ENCODE peak calls at places on chromosomes 2 and 18, in six cellular contexts. P is GM12865, J is HS-5, I is GM10248, Z is NCI-H2081, D is Kasumi-1. W is an unnamed sample.

GRCh38 chr2:68157002-68157401 is 686 bp upstream of the PNO1 start:
- DNase-seq in P (no peak), J (no peak), I (no peak), Z (no peak), D (no peak), W (peak; percentile 54)

GRCh38 chr2:161913865-161914264 is 160.2 kb downstream of the DPP4 start:
- DNase-seq in P (no peak), J (peak; percentile 71), I (no peak), Z (no peak), D (no peak), W (peak; percentile 21)

GRCh38 chr2:161208527-161209139 is 48.4 kb downstream of the TANK start:
- DNase-seq in P (peak; percentile 11), J (peak; percentile 65), I (no peak), Z (no peak), D (no peak), W (peak; percentile 54)

GRCh38 chr2:65417509-65418085 is 14.8 kb downstream of the SPRED2 start:
- DNase-seq in P (no peak), J (no peak), I (no peak), Z (no peak), D (no peak), W (no peak)

GRCh38 chr2:195932-196331 is 67.9 kb downstream of the SH3YL1 start:
- DNase-seq in P (no peak), J (no peak), I (no peak), Z (no peak), D (no peak), W (no peak)

GRCh38 chr2:240127351-240127750 is 8.8 kb downstream of the COPS9 start:
- DNase-seq in P (no peak), J (no peak), I (no peak), Z (no peak), D (no peak), W (no peak)

GRCh38 chr2:128436498-128437180 is 118.0 kb upstream of the HS6ST1 start:
- DNase-seq in P (no peak), J (no peak), I (no peak), Z (no peak), D (no peak), W (no peak)

GRCh38 chr2:189951791-189952535 is 110.6 kb downstream of the MSTN start:
- DNase-seq in P (peak; percentile 62), J (no peak), I (no peak), Z (no peak), D (no peak), W (no peak)

GRCh38 chr2:8454797-8455196 is 227.1 kb upstream of the ID2 start:
- DNase-seq in P (no peak), J (no peak), I (no peak), Z (no peak), D (no peak), W (peak; percentile 73)

GRCh38 chr18:23887493-23887892 is 127.1 kb upstream of the TTC39C start:
- DNase-seq in P (no peak), J (no peak), I (no peak), Z (peak; percentile 74), D (no peak), W (no peak)

GRCh38 chr2:100291152-100291970 is 30.9 kb downstream of the LONRF2 start:
- DNase-seq in P (peak; percentile 7), J (peak; percentile 99), I (no peak), Z (no peak), D (peak; percentile 84), W (peak; percentile 16)

GRCh38 chr2:66532972-66533868 is 98.3 kb downstream of the MEIS1 start:
- DNase-seq in P (no peak), J (no peak), I (no peak), Z (no peak), D (no peak), W (no peak)

GRCh38 chr2:205700331-205701132 is 18.2 kb downstream of the NRP2 start:
- DNase-seq in P (peak; percentile 49), J (peak; percentile 83), I (no peak), Z (no peak), D (peak; percentile 27), W (peak; percentile 91)

GRCh38 chr2:71243548-71244301 is 16.8 kb upstream of the PAIP2B start:
- DNase-seq in P (no peak), J (no peak), I (no peak), Z (peak; percentile 35), D (no peak), W (peak; percentile 5)

GRCh38 chr2:26269571-26270170 is 24.9 kb downstream of the HADHB start:
- DNase-seq in P (peak; percentile 54), J (peak; percentile 37), I (peak; percentile 36), Z (no peak), D (no peak), W (no peak)

GRCh38 chr2:55423303-55423702 is 3.6 kb upstream of the CCDC88A start:
- DNase-seq in P (no peak), J (no peak), I (no peak), Z (no peak), D (no peak), W (no peak)

GRCh38 chr2:96143848-96144480 is 1.3 kb downstream of the DUSP2 start:
- DNase-seq in P (peak; percentile 68), J (no peak), I (no peak), Z (peak; percentile 57), D (no peak), W (no peak)

GRCh38 chr2:76825409-76825970 is 696.7 kb downstream of the LRRTM4 start:
- DNase-seq in P (no peak), J (no peak), I (no peak), Z (no peak), D (no peak), W (no peak)

GRCh38 chr2:19544020-19544383 is 185.6 kb upstream of the OSR1 start:
- DNase-seq in P (no peak), J (no peak), I (no peak), Z (no peak), D (no peak), W (no peak)

GRCh38 chr18:37962316-37962966 is 396.8 kb upstream of the CELF4 start:
- DNase-seq in P (no peak), J (no peak), I (no peak), Z (no peak), D (no peak), W (no peak)

GRCh38 chr2:64120008-64120407 is 24.2 kb downstream of the PELI1 start:
- DNase-seq in P (no peak), J (no peak), I (no peak), Z (no peak), D (no peak), W (no peak)

GRCh38 chr2:221716434-221717303 is 144.6 kb upstream of the EPHA4 start:
- DNase-seq in P (no peak), J (peak; percentile 42), I (no peak), Z (no peak), D (no peak), W (peak; percentile 10)

GRCh38 chr2:61530365-61531148 is 7.6 kb downstream of the XPO1 start:
- DNase-seq in P (no peak), J (no peak), I (no peak), Z (no peak), D (no peak), W (no peak)

W was measured in myocyte.